ENCODE peak calls at places on chromosomes 3 and 15, in nine cellular contexts. K is ovary, L is spleen, N is IMR-90, Z is prostate gland, P is K562, D is heart left ventricle, H is stomach, G is H54. M is an unnamed sample.

GRCh38 chr15:99409097-99409473 is 156.7 kb upstream of the MEF2A start:
- DNase-seq in K (no peak), L (peak; percentile 83), N (peak; percentile 60), Z (peak; percentile 69), P (no peak), D (peak; percentile 81), H (peak; percentile 65), G (peak; percentile 30), M (no peak)

GRCh38 chr3:52704611-52705437 is 767 bp downstream of the GLT8D1 start:
- DNase-seq in K (no peak), L (no peak), N (peak; percentile 33), Z (no peak), P (peak; percentile 37), D (peak; percentile 37), H (no peak), G (peak; percentile 32), M (peak; percentile 51)

GRCh38 chr3:102158080-102158756 is 276.6 kb upstream of the ZPLD1 start:
- DNase-seq in K (no peak), L (no peak), N (peak; percentile 39), Z (no peak), P (no peak), D (no peak), H (no peak), G (no peak), M (no peak)

GRCh38 chr3:152969557-152970300 is 134.8 kb downstream of the P2RY1 start:
- DNase-seq in K (no peak), L (no peak), N (no peak), Z (peak; percentile 6), P (no peak), D (no peak), H (no peak), G (peak; percentile 9), M (no peak)

GRCh38 chr3:179865876-179866505 is 170.7 kb downstream of the PEX5L start:
- DNase-seq in K (no peak), L (no peak), N (no peak), Z (no peak), P (no peak), D (no peak), H (no peak), G (no peak), M (no peak)

GRCh38 chr15:82044373-82045178 is 1.2 kb downstream of the MEX3B start:
- DNase-seq in K (peak; percentile 47), L (peak; percentile 76), N (peak; percentile 81), Z (peak; percentile 10), P (no peak), D (peak; percentile 51), H (no peak), G (peak; percentile 20), M (peak; percentile 36)

GRCh38 chr3:185317674-185318073 is 45.3 kb upstream of the MAP3K13 start:
- DNase-seq in K (no peak), L (no peak), N (no peak), Z (no peak), P (no peak), D (no peak), H (no peak), G (no peak), M (no peak)

GRCh38 chr3:76039431-76039830 is 254.1 kb upstream of the ZNF717 start:
- DNase-seq in K (no peak), L (no peak), N (peak; percentile 72), Z (no peak), P (no peak), D (no peak), H (no peak), G (no peak), M (no peak)

GRCh38 chr15:87528873-87529272 is 727.7 kb downstream of the NTRK3 start:
- DNase-seq in K (no peak), L (no peak), N (no peak), Z (no peak), P (no peak), D (no peak), H (no peak), G (no peak), M (no peak)

GRCh38 chr3:12954180-12954579 is 112.8 kb upstream of the RPL32 start:
- DNase-seq in K (no peak), L (no peak), N (no peak), Z (no peak), P (no peak), D (no peak), H (no peak), G (no peak), M (no peak)

GRCh38 chr3:142022381-142022780 is 127.0 kb downstream of the TFDP2 start:
- DNase-seq in K (no peak), L (no peak), N (no peak), Z (no peak), P (peak; percentile 89), D (no peak), H (no peak), G (no peak), M (peak; percentile 97)

GRCh38 chr3:125358923-125359322 is 16.2 kb downstream of the ZNF148 start:
- DNase-seq in K (no peak), L (no peak), N (no peak), Z (no peak), P (no peak), D (no peak), H (no peak), G (no peak), M (no peak)

GRCh38 chr3:183911763-183912506 is 27.3 kb upstream of the PARL start:
- DNase-seq in K (no peak), L (no peak), N (no peak), Z (no peak), P (no peak), D (no peak), H (no peak), G (no peak), M (peak; percentile 36)

GRCh38 chr3:10366681-10367101 is 45.8 kb upstream of the SEC13 start:
- DNase-seq in K (no peak), L (no peak), N (peak; percentile 100), Z (no peak), P (no peak), D (no peak), H (no peak), G (peak; percentile 89), M (peak; percentile 41)

GRCh38 chr3:46098319-46098761 is 71.1 kb upstream of the XCR1 start:
- DNase-seq in K (peak; percentile 53), L (peak; percentile 83), N (peak; percentile 50), Z (no peak), P (no peak), D (peak; percentile 58), H (no peak), G (no peak), M (no peak)

GRCh38 chr3:4829031-4829394 is 150.2 kb upstream of the BHLHE40 start:
- DNase-seq in K (no peak), L (no peak), N (no peak), Z (no peak), P (no peak), D (no peak), H (no peak), G (no peak), M (no peak)

GRCh38 chr3:38346584-38347410 is at the start of gene XYLB:
- DNase-seq in K (peak; percentile 82), L (peak; percentile 97), N (peak; percentile 72), Z (peak; percentile 81), P (peak; percentile 96), D (peak; percentile 91), H (peak; percentile 91), G (peak; percentile 91), M (peak; percentile 91)
- TF ChIP-seq POLR2A in K (no peak), L (no peak), N (no peak), Z (peak; percentile 44), P (peak; percentile 83), D (peak; percentile 29), H (no peak), G (peak; percentile 84), M (peak; percentile 27)

DNA sequence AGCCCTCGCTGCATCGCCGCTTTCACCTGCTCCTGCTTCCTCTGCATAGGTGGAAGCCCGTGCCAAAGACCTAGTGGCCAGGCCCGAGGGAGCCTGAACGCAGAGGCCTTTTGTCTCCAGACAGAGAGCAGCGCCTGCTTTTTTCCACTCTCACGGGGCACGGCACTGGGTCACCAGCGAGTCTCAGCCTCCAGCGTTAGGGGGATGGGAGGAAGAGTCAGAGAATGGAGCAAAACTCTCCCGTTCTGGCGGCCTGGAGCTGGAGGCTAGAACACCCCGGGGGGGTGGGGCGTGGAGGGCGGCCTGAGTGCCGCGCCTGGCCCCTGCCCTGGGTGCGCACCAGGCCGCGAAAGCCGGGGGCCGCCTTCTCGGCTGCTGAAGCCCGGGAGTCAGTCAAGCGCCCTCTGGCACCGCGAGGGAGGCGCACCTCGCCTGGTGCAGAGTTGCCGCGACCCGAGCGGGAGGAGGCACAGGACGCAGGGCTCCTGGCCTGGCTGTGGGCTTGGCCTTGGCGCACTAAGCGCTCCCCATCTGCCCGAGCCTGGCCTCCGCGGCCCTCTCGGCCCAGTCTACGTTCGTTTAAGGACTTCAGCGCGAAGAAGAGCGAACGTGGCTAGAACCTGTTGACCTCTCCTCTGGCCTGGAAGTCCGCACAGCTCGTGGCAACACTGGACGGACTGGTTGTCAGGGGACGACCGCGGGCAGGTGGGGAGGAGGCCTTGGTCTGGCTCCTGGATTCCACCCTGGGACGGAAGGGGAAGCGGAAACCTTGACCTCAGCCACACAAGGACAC is 21.5 kb downstream of the NR2F2 start:
- DNase-seq in K (peak; percentile 75), L (peak; percentile 84), N (no peak), Z (no peak), P (no peak), D (peak; percentile 44), H (peak; percentile 87), G (no peak), M (no peak)
- TF ChIP-seq POLR2A in K (no peak), L (peak; percentile 40), N (no peak), Z (no peak), P (no peak), D (no peak), H (no peak), G (no peak), M (no peak)

GRCh38 chr3:128323206-128324081 is 143.2 kb downstream of the DNAJB8 start:
- DNase-seq in K (no peak), L (no peak), N (no peak), Z (no peak), P (no peak), D (peak; percentile 59), H (peak; percentile 69), G (no peak), M (no peak)
- TF ChIP-seq POLR2A in K (no peak), L (no peak), N (no peak), Z (no peak), P (no peak), D (no peak), H (no peak), G (no peak), M (no peak)

GRCh38 chr3:124034016-124034808 is 42.3 kb upstream of the ROPN1 start:
- DNase-seq in K (peak; percentile 34), L (peak; percentile 78), N (no peak), Z (no peak), P (peak; percentile 20), D (peak; percentile 28), H (no peak), G (no peak), M (no peak)
- TF ChIP-seq POLR2A in K (no peak), L (no peak), N (no peak), Z (no peak), P (no peak), D (no peak), H (no peak), G (no peak), M (no peak)

M was measured in erythroblast.